ENCODE peak calls at places on chromosomes 7 and 10, in five cellular contexts. K is activated T-cell treated with anti-CD3 and anti-CD28 coated beads for 1 hour; I is hypothalamus; D is stimulated activated CD4-positive, alpha-beta T cell treated with anti-CD3 and anti-CD28 coated beads, Interleukin-15, amount 100 ng/mL, for 24 hours; S is kidney tubule cell. O is an unnamed sample.

GRCh38 chr10:79505771-79506351 is 6.5 kb upstream of the EIF5AL1 start:
- DNase-seq in K (no peak), I (no peak), D (no peak), S (no peak), O (no peak)

GRCh38 chr10:52283174-52283573 is 30.9 kb upstream of the DKK1 start:
- DNase-seq in K (no peak), I (no peak), D (no peak), S (no peak), O (no peak)

GRCh38 chr10:71191459-71192113 is 20.8 kb upstream of the UNC5B start:
- DNase-seq in K (no peak), I (no peak), D (no peak), S (no peak), O (no peak)

GRCh38 chr10:116779076-116779687 is 36.8 kb upstream of the HSPA12A start:
- DNase-seq in K (no peak), I (no peak), D (no peak), S (peak), O (no peak)

GRCh38 chr10:70589762-70590662 is 12.5 kb downstream of the PRF1 start:
- DNase-seq in K (no peak), I (no peak), D (no peak), S (no peak), O (no peak)

GRCh38 chr7:139588632-139589031 is 65.1 kb downstream of the CLEC2L start:
- DNase-seq in K (no peak), I (no peak), D (no peak), S (no peak), O (no peak)

GRCh38 chr10:3248526-3249255 is 76.1 kb upstream of the PITRM1 start:
- DNase-seq in K (no peak), I (no peak), D (no peak), S (peak), O (no peak)

GRCh38 chr7:143992677-143993076 is 7.4 kb upstream of the OR6B1 start:
- DNase-seq in K (no peak), I (no peak), D (no peak), S (no peak), O (no peak)

GRCh38 chr10:101851411-101852116 is 8.0 kb upstream of the KCNIP2 start:
- DNase-seq in K (no peak), I (no peak), D (no peak), S (no peak), O (no peak)

GRCh38 chr10:104589871-104590270 is 51.2 kb upstream of the SORCS3 start:
- DNase-seq in K (no peak), I (no peak), D (no peak), S (peak), O (no peak)

GRCh38 chr10:72310636-72311035 is 36.9 kb downstream of the DDIT4 start:
- DNase-seq in K (no peak), I (no peak), D (no peak), S (peak), O (no peak)

GRCh38 chr7:13179011-13179574 is 491.7 kb downstream of the ARL4A start:
- DNase-seq in K (no peak), I (no peak), D (no peak), S (peak), O (no peak)

GRCh38 chr7:117048114-117048853 is 95.0 kb downstream of the ST7 start:
- DNase-seq in K (no peak), I (no peak), D (no peak), S (no peak), O (no peak)

GRCh38 chr7:27179503-27180430 is 5.3 kb downstream of the HOXA11 start:
- DNase-seq in K (peak), I (no peak), D (peak), S (peak), O (peak)

GRCh38 chr7:129719980-129720732 is 108.6 kb downstream of the NRF1 start:
- DNase-seq in K (no peak), I (no peak), D (no peak), S (no peak), O (peak)

GRCh38 chr10:110641256-110641655 is 2.9 kb upstream of the RBM20 start:
- DNase-seq in K (no peak), I (no peak), D (peak), S (peak), O (no peak)

GRCh38 chr7:86407291-86407690 is 236.4 kb upstream of the GRM3 start:
- DNase-seq in K (no peak), I (no peak), D (no peak), S (peak), O (no peak)

GRCh38 chr10:17617031-17617911 is at the start of gene HACD1:
- DNase-seq in K (peak), I (peak), D (peak), S (peak), O (peak)

GRCh38 chr10:34033067-34033466 is 698.6 kb upstream of the NRP1 start:
- DNase-seq in K (no peak), I (no peak), D (no peak), S (no peak), O (peak)

GRCh38 chr7:36895112-36895511 is 170.8 kb upstream of the AOAH start:
- DNase-seq in K (no peak), I (no peak), D (no peak), S (peak), O (no peak)

GRCh38 chr10:14648042-14648765 is 126.5 kb downstream of the FAM107B start:
- DNase-seq in K (peak), I (peak), D (peak), S (peak), O (no peak)

GRCh38 chr10:48496831-48497792 is 107.8 kb downstream of the ARHGAP22 start:
- DNase-seq in K (no peak), I (no peak), D (no peak), S (peak), O (no peak)

GRCh38 chr10:90051474-90051873 is 350.1 kb downstream of the KIF20B start:
- DNase-seq in K (no peak), I (no peak), D (peak), S (no peak), O (no peak)

GRCh38 chr10:78267070-78267469 is 233.4 kb downstream of the RPS24 start:
- DNase-seq in K (no peak), I (no peak), D (no peak), S (peak), O (no peak)

GRCh38 chr7:124723012-124723411 is 42.6 kb downstream of the GPR37 start:
- DNase-seq in K (no peak), I (no peak), D (no peak), S (peak), O (no peak)

GRCh38 chr10:105291571-105291970 is 650.5 kb downstream of the SORCS3 start:
- DNase-seq in K (no peak), I (no peak), D (no peak), S (peak), O (no peak)

GRCh38 chr10:73874267-73875138 is at the start of gene CAMK2G:
- DNase-seq in K (peak), I (peak), D (peak), S (peak), O (peak)

O was measured in HuH-7.